ENCODE peak calls at places on chromosomes 6 and 20, in six cellular contexts. One of them, this sample, is unnamed.

GRCh38 chr6:163985710-163986109 is 571.2 kb downstream of the QKI start:
- DNase-seq in fibroblast of mammary gland: no peak
- DNase-seq in GM10248: no peak
- DNase-seq in AG10803: no peak
- DNase-seq in WTC11: no peak
- DNase-seq in fibroblast of pulmonary artery: no peak
- DNase-seq in this sample: no peak

GRCh38 chr20:1130058-1130694 is 11.8 kb downstream of the PSMF1 start:
- DNase-seq in AG10803: no peak
- DNase-seq in fibroblast of pulmonary artery: no peak
- DNase-seq in fibroblast of mammary gland: no peak
- DNase-seq in WTC11: no peak
- DNase-seq in GM10248: no peak
- DNase-seq in this sample: no peak

GRCh38 chr20:31704225-31705119 is 18.2 kb downstream of the BCL2L1 start:
- DNase-seq in fibroblast of mammary gland: no peak
- DNase-seq in WTC11: peak
- DNase-seq in GM10248: no peak
- DNase-seq in AG10803: peak
- DNase-seq in fibroblast of pulmonary artery: peak
- DNase-seq in this sample: peak

GRCh38 chr20:11553603-11554002 is 364.1 kb upstream of the BTBD3 start:
- DNase-seq in GM10248: no peak
- DNase-seq in fibroblast of pulmonary artery: peak
- DNase-seq in AG10803: peak
- DNase-seq in fibroblast of mammary gland: peak
- DNase-seq in WTC11: no peak
- DNase-seq in this sample: peak

GRCh38 chr20:1357921-1358671 is 29.2 kb upstream of the SDCBP2 start:
- DNase-seq in AG10803: no peak
- DNase-seq in WTC11: no peak
- DNase-seq in fibroblast of mammary gland: peak
- DNase-seq in fibroblast of pulmonary artery: peak
- DNase-seq in GM10248: no peak
- DNase-seq in this sample: peak

GRCh38 chr6:167699141-167700036 is 127.3 kb upstream of the AFDN start:
- DNase-seq in fibroblast of pulmonary artery: peak
- DNase-seq in GM10248: peak
- DNase-seq in WTC11: no peak
- DNase-seq in AG10803: peak
- DNase-seq in fibroblast of mammary gland: peak
- DNase-seq in this sample: no peak

GRCh38 chr6:90175627-90176538 is 120.8 kb downstream of the BACH2 start:
- DNase-seq in GM10248: no peak
- DNase-seq in WTC11: no peak
- DNase-seq in fibroblast of pulmonary artery: no peak
- DNase-seq in fibroblast of mammary gland: no peak
- DNase-seq in AG10803: no peak
- DNase-seq in this sample: no peak

GRCh38 chr6:109079981-109080380 is 14.7 kb downstream of the SESN1 start:
- DNase-seq in AG10803: no peak
- DNase-seq in WTC11: no peak
- DNase-seq in GM10248: no peak
- DNase-seq in fibroblast of mammary gland: no peak
- DNase-seq in fibroblast of pulmonary artery: peak
- DNase-seq in this sample: no peak

GRCh38 chr20:10645205-10645570 is 28.6 kb downstream of the JAG1 start:
- DNase-seq in AG10803: no peak
- DNase-seq in WTC11: no peak
- DNase-seq in GM10248: no peak
- DNase-seq in fibroblast of mammary gland: no peak
- DNase-seq in fibroblast of pulmonary artery: no peak
- DNase-seq in this sample: no peak

GRCh38 chr6:158174514-158174913 is 6.4 kb downstream of the GTF2H5 start:
- DNase-seq in WTC11: no peak
- DNase-seq in fibroblast of pulmonary artery: peak
- DNase-seq in fibroblast of mammary gland: peak
- DNase-seq in GM10248: no peak
- DNase-seq in AG10803: peak
- DNase-seq in this sample: peak

GRCh38 chr6:41071501-41071922 is 644 bp downstream of the OARD1 start:
- DNase-seq in fibroblast of pulmonary artery: no peak
- DNase-seq in AG10803: no peak
- DNase-seq in GM10248: no peak
- DNase-seq in fibroblast of mammary gland: no peak
- DNase-seq in WTC11: peak
- DNase-seq in this sample: no peak

GRCh38 chr20:60589624-60590023 is 631.4 kb downstream of the CDH26 start:
- DNase-seq in fibroblast of mammary gland: peak
- DNase-seq in GM10248: no peak
- DNase-seq in WTC11: peak
- DNase-seq in AG10803: no peak
- DNase-seq in fibroblast of pulmonary artery: no peak
- DNase-seq in this sample: no peak

GRCh38 chr6:88867841-88868558 is 95.4 kb downstream of the RNGTT start:
- DNase-seq in fibroblast of pulmonary artery: peak
- DNase-seq in GM10248: no peak
- DNase-seq in fibroblast of mammary gland: no peak
- DNase-seq in WTC11: no peak
- DNase-seq in AG10803: peak
- DNase-seq in this sample: peak

GRCh38 chr6:108565091-108565766 is 4.5 kb downstream of the FOXO3 start:
- DNase-seq in fibroblast of mammary gland: no peak
- DNase-seq in WTC11: no peak
- DNase-seq in AG10803: no peak
- DNase-seq in fibroblast of pulmonary artery: no peak
- DNase-seq in GM10248: peak
- DNase-seq in this sample: no peak

GRCh38 chr6:37965964-37966676 is 146.6 kb downstream of the ZFAND3 start:
- DNase-seq in WTC11: no peak
- DNase-seq in fibroblast of mammary gland: peak
- DNase-seq in AG10803: peak
- DNase-seq in GM10248: no peak
- DNase-seq in fibroblast of pulmonary artery: peak
- DNase-seq in this sample: peak

GRCh38 chr6:45841062-45841461 is 174.6 kb downstream of the CLIC5 start:
- DNase-seq in GM10248: no peak
- DNase-seq in AG10803: no peak
- DNase-seq in fibroblast of pulmonary artery: no peak
- DNase-seq in fibroblast of mammary gland: no peak
- DNase-seq in WTC11: no peak
- DNase-seq in this sample: no peak
- TF ChIP-seq CTCF in GM10248: no peak
- TF ChIP-seq CTCF in AG10803: no peak
- TF ChIP-seq CTCF in fibroblast of pulmonary artery: no peak
- TF ChIP-seq CTCF in fibroblast of mammary gland: no peak
- TF ChIP-seq CTCF in WTC11: no peak
- TF ChIP-seq CTCF in this sample: no peak

GRCh38 chr20:24418731-24419130 is 50.7 kb upstream of the SYNDIG1 start:
- DNase-seq in fibroblast of pulmonary artery: no peak
- DNase-seq in AG10803: no peak
- DNase-seq in GM10248: no peak
- DNase-seq in WTC11: no peak
- DNase-seq in fibroblast of mammary gland: no peak
- DNase-seq in this sample: no peak
- TF ChIP-seq CTCF in fibroblast of pulmonary artery: no peak
- TF ChIP-seq CTCF in AG10803: no peak
- TF ChIP-seq CTCF in GM10248: no peak
- TF ChIP-seq CTCF in WTC11: no peak
- TF ChIP-seq CTCF in fibroblast of mammary gland: no peak
- TF ChIP-seq CTCF in this sample: no peak

GRCh38 chr6:232896-233640 is 59.2 kb upstream of the DUSP22 start:
- DNase-seq in fibroblast of mammary gland: no peak
- DNase-seq in WTC11: no peak
- DNase-seq in GM10248: no peak
- DNase-seq in fibroblast of pulmonary artery: no peak
- DNase-seq in AG10803: no peak
- DNase-seq in this sample: no peak
- TF ChIP-seq CTCF in fibroblast of mammary gland: no peak
- TF ChIP-seq CTCF in WTC11: no peak
- TF ChIP-seq CTCF in GM10248: no peak
- TF ChIP-seq CTCF in fibroblast of pulmonary artery: no peak
- TF ChIP-seq CTCF in AG10803: no peak
- TF ChIP-seq CTCF in this sample: no peak

DNA sequence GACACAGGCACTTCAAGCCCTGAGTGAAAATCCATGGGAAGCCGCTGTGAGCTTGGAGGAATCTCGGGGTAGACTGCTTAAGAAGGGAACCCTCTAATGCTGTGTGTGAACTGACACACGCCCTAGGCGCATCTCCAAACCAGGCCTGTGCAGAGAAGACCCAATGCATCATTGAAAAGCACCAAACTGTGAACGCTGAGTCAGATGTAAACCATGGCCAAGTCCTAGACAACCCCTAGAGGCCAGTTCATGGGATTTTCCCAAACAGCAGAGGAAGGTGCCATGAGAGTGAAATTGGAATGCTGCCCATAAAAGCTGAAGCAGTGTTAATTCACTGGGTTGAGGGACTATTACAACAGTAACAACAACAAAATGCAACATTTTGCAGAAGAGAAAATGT is 296.5 kb downstream of the SMOC2 start:
- DNase-seq in GM10248: no peak
- DNase-seq in AG10803: no peak
- DNase-seq in fibroblast of mammary gland: peak
- DNase-seq in fibroblast of pulmonary artery: no peak
- DNase-seq in WTC11: no peak
- DNase-seq in this sample: no peak
- TF ChIP-seq CTCF in GM10248: no peak
- TF ChIP-seq CTCF in AG10803: no peak
- TF ChIP-seq CTCF in fibroblast of mammary gland: no peak
- TF ChIP-seq CTCF in fibroblast of pulmonary artery: no peak
- TF ChIP-seq CTCF in WTC11: no peak
- TF ChIP-seq CTCF in this sample: no peak

This sample was measured in foreskin fibroblast.